ENCODE peak calls at places on chromosome 22, in six cellular contexts. S is gastrocnemius medialis, Q is dorsolateral prefrontal cortex, H is A549, L is fibroblast of lung, G is psoas muscle. C is an unnamed sample.

GRCh38 chr22:42919199-42919598 is 62.1 kb upstream of the ARFGAP3 start:
- DNase-seq in G (no peak), S (peak; percentile 65), Q (no peak), H (peak; percentile 43), L (peak; percentile 45), C (no peak)

GRCh38 chr22:25404556-25404922 is 159.9 kb upstream of the GRK3 start:
- DNase-seq in L (no peak), G (no peak), Q (no peak), S (no peak), H (no peak), C (no peak)

GRCh38 chr22:42880815-42881214 is 23.7 kb upstream of the ARFGAP3 start:
- DNase-seq in G (no peak), S (no peak), Q (no peak), H (no peak), L (no peak), C (no peak)

GRCh38 chr22:50311606-50312351 is 4.3 kb upstream of the PLXNB2 start:
- DNase-seq in S (no peak), H (no peak), L (no peak), G (peak; percentile 52), Q (no peak), C (no peak)

GRCh38 chr22:35838849-35839646 is 121.4 kb downstream of the APOL5 start:
- DNase-seq in S (peak; percentile 52), Q (no peak), L (peak; percentile 68), G (no peak), H (no peak), C (no peak)

GRCh38 chr22:42185915-42186439 is 55.4 kb upstream of the CYP2D6 start:
- DNase-seq in L (no peak), Q (no peak), S (no peak), H (no peak), G (no peak), C (no peak)

GRCh38 chr22:50012201-50013181 is at the start of gene IL17REL:
- DNase-seq in S (no peak), L (no peak), Q (no peak), H (no peak), G (no peak), C (no peak)

GRCh38 chr22:43078522-43078921 is 10.7 kb downstream of the TTLL1 start:
- DNase-seq in Q (no peak), H (no peak), G (no peak), S (no peak), L (no peak), C (no peak)

GRCh38 chr22:39560127-39560526 is 10.4 kb upstream of the CACNA1I start:
- DNase-seq in H (no peak), L (no peak), Q (no peak), G (no peak), S (no peak), C (no peak)

GRCh38 chr22:39558950-39559349 is 11.6 kb upstream of the CACNA1I start:
- DNase-seq in L (no peak), Q (no peak), G (no peak), S (no peak), H (no peak), C (no peak)

GRCh38 chr22:39559456-39560105 is 11.0 kb upstream of the CACNA1I start:
- DNase-seq in H (no peak), S (no peak), G (no peak), L (no peak), Q (no peak), C (no peak)

GRCh38 chr22:39558254-39558727 is 12.3 kb upstream of the CACNA1I start:
- DNase-seq in Q (no peak), G (no peak), L (no peak), H (no peak), S (no peak), C (no peak)

DNA sequence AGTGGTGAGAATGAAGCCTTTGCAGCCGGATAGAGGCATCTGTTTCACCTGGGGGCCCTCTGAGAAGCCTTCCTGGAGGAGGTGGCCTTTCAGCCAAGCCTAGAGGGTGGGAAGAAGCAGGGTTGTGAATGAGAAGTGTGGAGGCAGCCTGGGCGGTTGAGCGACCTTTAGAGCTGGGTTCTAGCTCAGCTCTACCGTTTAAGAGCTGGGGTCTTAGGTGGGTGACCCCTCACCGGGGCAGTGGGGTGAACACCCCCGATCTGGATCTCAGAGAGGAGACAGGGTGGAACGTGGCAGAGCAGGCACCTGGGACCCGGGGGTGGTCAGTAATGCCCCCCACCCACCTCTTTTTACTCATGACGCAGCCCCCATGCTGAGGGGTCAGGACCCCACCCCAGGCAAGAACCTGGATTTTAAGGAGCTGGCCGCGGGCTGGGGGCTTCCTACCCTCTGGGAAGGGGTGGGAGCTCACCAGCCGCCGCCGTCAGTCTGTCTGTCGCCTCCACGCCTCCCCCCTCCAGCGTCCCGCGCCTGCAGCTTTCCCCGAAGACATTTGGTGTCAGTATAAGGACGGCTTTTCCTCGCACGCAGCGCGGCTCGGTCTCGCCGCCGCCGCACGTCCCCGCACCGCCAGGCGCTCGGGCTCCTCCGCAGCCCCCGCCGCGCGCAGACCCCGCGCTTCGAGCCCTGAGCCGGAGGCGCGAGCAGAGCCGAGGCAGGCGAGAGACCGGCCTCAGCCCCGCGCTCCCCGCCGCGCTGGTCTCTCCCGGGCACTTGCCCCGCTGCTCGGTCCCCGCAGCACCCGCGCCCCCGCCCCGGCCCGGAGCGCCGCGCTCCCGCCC is 13.4 kb upstream of the CACNA1I start:
- DNase-seq in G (no peak), H (peak; percentile 38), S (no peak), Q (no peak), L (peak; percentile 14), C (no peak)
- TF ChIP-seq CTCF in G (no peak), H (peak; percentile 34), S (no peak), Q (peak; percentile 27), L (no peak), C (no peak)

DNA sequence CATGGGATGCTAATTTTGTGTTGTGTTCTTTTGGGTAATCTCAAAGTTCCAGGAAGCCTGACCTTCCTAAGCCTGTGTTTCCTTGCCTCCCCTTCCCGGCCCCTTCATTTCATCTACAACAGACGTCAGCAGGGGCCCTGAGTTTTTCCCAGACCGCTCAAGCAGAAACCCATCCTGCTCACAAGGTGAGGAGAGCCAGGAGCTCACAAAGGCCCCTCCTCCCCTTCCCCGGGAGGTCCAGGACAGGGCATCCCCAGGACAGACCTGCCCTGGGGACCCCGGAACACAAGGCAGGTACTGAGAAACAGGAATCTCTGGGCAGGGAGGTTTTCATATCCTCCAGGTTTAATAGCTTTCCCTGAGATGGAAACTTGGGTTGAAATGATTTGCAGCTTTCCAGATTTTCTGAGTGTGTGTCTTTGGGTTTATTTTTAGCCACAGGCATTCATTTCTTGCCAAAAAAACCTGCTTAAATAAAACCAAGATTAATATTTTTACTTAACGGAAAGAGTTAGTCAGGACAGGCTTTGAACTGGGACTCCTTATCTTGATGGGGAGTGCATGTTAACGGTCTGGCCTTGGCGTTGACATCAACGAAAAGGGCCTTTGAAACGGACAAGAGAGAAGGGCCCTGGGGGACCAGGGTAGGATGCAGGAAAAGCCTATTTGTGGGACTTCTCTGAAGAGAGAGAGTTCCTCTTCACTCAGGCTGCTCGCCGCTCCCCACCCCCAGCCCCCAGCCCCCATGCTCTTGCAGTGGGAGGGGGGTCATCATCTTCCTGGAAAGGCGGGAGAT is 38.5 kb downstream of the TIMP3 start:
- DNase-seq in G (no peak), H (no peak), S (no peak), L (peak; percentile 91), Q (no peak), C (no peak)
- H3K27ac ChIP-seq in G (peak overlapping the region; percentile 41), H (no peak overlapping the region), S (peak overlapping the region; percentile 4), L (no peak overlapping the region), Q (peak overlapping the region; percentile 18), C (peak overlapping the region; percentile 56)

DNA sequence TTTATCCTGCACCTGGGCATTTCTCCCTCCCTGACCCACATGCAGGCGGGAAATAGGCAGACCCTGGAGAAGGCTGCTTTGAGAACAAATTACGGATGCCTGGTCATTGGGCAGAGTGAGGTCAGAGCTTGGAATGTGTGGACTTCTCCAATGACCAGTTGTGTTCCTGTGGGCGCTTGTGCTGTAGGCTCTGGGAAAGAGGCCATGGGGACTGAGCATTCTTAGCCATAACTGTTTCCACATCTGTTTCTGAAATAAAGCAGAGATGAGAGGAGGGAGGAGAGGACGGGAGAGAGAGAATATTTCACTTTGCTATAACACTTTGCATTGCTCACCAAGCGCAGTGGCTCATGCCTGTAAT is 11.2 kb upstream of the TMEM184B start:
- DNase-seq in H (no peak), G (no peak), L (peak; percentile 95), S (peak; percentile 55), Q (no peak), C (no peak)
- TF ChIP-seq CTCF in H (no peak), G (no peak), L (no peak), S (no peak), Q (no peak), C (no peak)

GRCh38 chr22:26426924-26427323 is 2.1 kb upstream of the ASPHD2 start:
- DNase-seq in L (no peak), H (no peak), S (no peak), Q (no peak), G (no peak), C (no peak)
- H3K27ac ChIP-seq in L (no peak overlapping the region), H (no peak overlapping the region), S (no peak overlapping the region), Q (no peak overlapping the region), G (no peak overlapping the region), C (no peak overlapping the region)

GRCh38 chr22:37318255-37319109 is 36.2 kb downstream of the CYTH4 start:
- DNase-seq in S (no peak), L (no peak), Q (no peak), G (no peak), H (no peak), C (no peak)
- TF ChIP-seq CTCF in S (no peak), L (no peak), Q (no peak), G (no peak), H (peak; percentile 28), C (no peak)

DNA sequence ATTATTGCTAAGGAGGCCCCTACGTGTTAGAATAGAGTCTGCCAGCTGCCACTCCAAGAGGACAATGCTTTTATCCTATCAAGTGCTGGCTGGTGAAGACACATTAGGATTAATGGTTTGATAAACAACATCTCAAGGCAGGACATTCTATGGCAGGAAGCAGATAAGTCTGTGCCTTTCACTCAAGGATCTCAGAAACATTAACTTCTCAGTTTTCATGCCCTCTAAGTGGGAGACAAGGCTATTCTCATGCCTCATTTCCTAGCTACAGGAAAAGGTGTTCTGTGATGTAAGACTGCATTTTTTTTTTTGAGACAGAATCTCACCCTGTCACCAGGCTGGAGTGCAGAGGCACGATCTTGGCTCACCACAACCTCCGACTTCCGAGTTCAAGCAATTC is 23.5 kb upstream of the TIMP3 start:
- DNase-seq in H (no peak), L (no peak), Q (no peak), G (no peak), S (no peak), C (no peak)
- H3K27ac ChIP-seq in H (no peak overlapping the region), L (no peak overlapping the region), Q (no peak overlapping the region), G (no peak overlapping the region), S (no peak overlapping the region), C (no peak overlapping the region)

GRCh38 chr22:38291201-38291777 is 18.5 kb upstream of the TMEM184B start:
- DNase-seq in Q (no peak), L (no peak), H (no peak), G (no peak), S (no peak), C (no peak)
- TF ChIP-seq CTCF in Q (no peak), L (no peak), H (no peak), G (no peak), S (no peak), C (no peak)

DNA sequence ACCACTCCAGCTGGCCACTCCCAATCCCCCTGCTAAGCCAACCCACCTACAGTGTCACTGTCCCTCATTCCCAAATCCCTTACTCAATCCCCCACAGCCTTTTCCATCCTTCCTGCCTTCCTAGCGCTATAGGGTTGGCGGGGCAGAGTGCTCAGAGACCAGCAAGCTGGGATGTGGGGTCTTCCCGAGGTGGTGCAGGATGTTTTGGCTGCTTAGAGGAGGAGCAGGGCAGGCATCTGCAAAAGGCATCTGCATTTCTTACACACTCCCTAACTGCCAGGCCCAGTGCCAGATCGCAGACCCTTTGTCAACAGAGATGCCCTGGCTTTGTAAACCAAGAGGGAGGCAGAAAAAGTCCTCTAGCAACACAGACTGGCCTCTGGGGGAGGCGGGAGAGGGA is 37.9 kb upstream of the ADA2 start:
- DNase-seq in S (no peak), G (no peak), H (no peak), Q (no peak), L (no peak), C (no peak)
- H3K27ac ChIP-seq in S (peak overlapping the region; percentile 96), G (peak overlapping the region; percentile 97), H (no peak overlapping the region), Q (no peak overlapping the region), L (no peak overlapping the region), C (peak overlapping the region; percentile 69)

C was measured in esophagus squamous epithelium.